ENCODE peak calls at places on chromosomes 13 and 19, in ten cellular contexts. X, A, L, T, E, S, P, I, D and H are unnamed samples.

GRCh38 chr19:14944456-14944855 is 3.2 kb downstream of the OR7C2 start:
- DNase-seq in E (no peak), T (no peak), P (no peak), I (no peak), X (no peak), S (no peak), A (no peak), L (no peak), D (no peak), H (no peak)

GRCh38 chr13:30676672-30677071 is 58.7 kb upstream of the ALOX5AP start:
- DNase-seq in S (no peak), D (no peak), T (no peak), E (no peak), I (no peak), X (no peak), L (no peak), P (no peak), A (no peak), H (no peak)

GRCh38 chr19:29588095-29588494 is 18.0 kb upstream of the POP4 start:
- DNase-seq in X (no peak), A (no peak), L (no peak), E (no peak), I (no peak), D (no peak), P (no peak), S (no peak), T (no peak), H (no peak)

GRCh38 chr19:18423258-18424020 is 4.2 kb downstream of the SSBP4 start:
- DNase-seq in E (no peak), L (no peak), I (no peak), A (no peak), S (no peak), X (no peak), P (no peak), D (no peak), T (no peak), H (no peak)

GRCh38 chr13:31639443-31640163 is 99.7 kb upstream of the RXFP2 start:
- DNase-seq in L (no peak), T (no peak), I (no peak), S (no peak), D (no peak), X (no peak), A (peak; percentile 52), P (no peak), E (no peak), H (no peak)

GRCh38 chr19:8224394-8225145 is 15.4 kb downstream of the CERS4 start:
- DNase-seq in X (no peak), E (no peak), I (no peak), T (peak; percentile 72), S (no peak), D (no peak), P (no peak), A (no peak), L (peak; percentile 80), H (no peak)

GRCh38 chr19:46813570-46814358 is 25.4 kb upstream of the SLC1A5 start:
- DNase-seq in X (no peak), A (peak; percentile 58), I (no peak), L (peak; percentile 75), E (no peak), T (no peak), S (no peak), P (no peak), D (no peak), H (no peak)

GRCh38 chr19:1424182-1424955 is 13.8 kb upstream of the RPS15 start:
- DNase-seq in I (no peak), A (no peak), T (no peak), L (no peak), S (no peak), D (no peak), E (no peak), X (no peak), P (no peak), H (no peak)

GRCh38 chr19:1910169-1910568 is 5.0 kb downstream of the ADAT3 start:
- DNase-seq in E (no peak), X (peak; percentile 37), D (no peak), T (no peak), A (peak; percentile 26), L (no peak), I (no peak), P (no peak), S (no peak), H (no peak)

GRCh38 chr13:104473936-104474335 is 1407.7 kb upstream of the SLC10A2 start:
- DNase-seq in E (no peak), P (no peak), L (no peak), X (no peak), T (no peak), D (no peak), I (no peak), A (no peak), S (no peak), H (no peak)

GRCh38 chr19:9848060-9848459 is 12.9 kb downstream of the PIN1 start:
- DNase-seq in A (peak; percentile 10), L (no peak), E (no peak), P (no peak), D (no peak), T (no peak), I (peak; percentile 77), S (peak; percentile 20), X (no peak), H (no peak)

GRCh38 chr13:42610623-42611022 is 36.7 kb downstream of the TNFSF11 start:
- DNase-seq in P (no peak), T (no peak), L (no peak), A (no peak), E (no peak), D (no peak), X (no peak), I (no peak), S (no peak), H (no peak)

GRCh38 chr19:32373614-32374295 is 28.3 kb downstream of the ZNF507 start:
- DNase-seq in E (peak; percentile 23), L (no peak), A (peak; percentile 95), S (no peak), I (no peak), X (peak; percentile 97), P (no peak), T (peak; percentile 84), D (no peak), H (no peak)

GRCh38 chr13:31885994-31886393 is 145.6 kb upstream of the FRY start:
- DNase-seq in P (no peak), T (no peak), L (no peak), E (no peak), A (no peak), X (peak; percentile 33), I (no peak), D (no peak), S (no peak), H (no peak)

GRCh38 chr19:29476528-29476927 is 49.3 kb upstream of the VSTM2B start:
- DNase-seq in L (no peak), P (no peak), D (no peak), E (no peak), A (no peak), X (no peak), T (no peak), S (no peak), I (no peak), H (no peak)

GRCh38 chr19:41876847-41877489 is at the start of gene CD79A:
- DNase-seq in P (no peak), S (no peak), T (no peak), X (no peak), D (no peak), E (no peak), I (no peak), L (no peak), A (no peak), H (peak; percentile 62)

GRCh38 chr19:45168767-45169351 is 8.1 kb upstream of the NKPD1 start:
- DNase-seq in S (no peak), D (no peak), P (no peak), A (no peak), T (no peak), I (no peak), E (no peak), L (no peak), X (no peak), H (no peak)

GRCh38 chr19:54114340-54114826 is 1.1 kb downstream of the TFPT start:
- DNase-seq in T (no peak), A (peak; percentile 12), I (no peak), S (peak; percentile 38), E (peak; percentile 40), X (no peak), P (peak; percentile 30), L (no peak), D (peak; percentile 46), H (peak; percentile 71)

GRCh38 chr19:7417671-7418324 is 69.1 kb downstream of the ARHGEF18 start:
- DNase-seq in E (no peak), A (peak; percentile 25), D (no peak), I (no peak), X (no peak), L (no peak), P (no peak), S (no peak), T (no peak), H (no peak)